ENCODE peak calls at places on chromosomes 2 and 18, in nine cellular contexts. B, X, V, Z, S, E, K, D and G are unnamed samples.

GRCh38 chr18:62277045-62277444 is 48.1 kb upstream of the TNFRSF11A start:
- DNase-seq in S (no peak), D (no peak), X (no peak), B (no peak), E (no peak), V (no peak), K (no peak), Z (no peak), G (no peak)

GRCh38 chr2:214649440-214650205 is 159.9 kb downstream of the BARD1 start:
- DNase-seq in Z (no peak), E (no peak), X (no peak), S (no peak), V (peak), B (no peak), D (peak), K (no peak), G (no peak)

GRCh38 chr18:53219853-53220252 is 879.9 kb downstream of the DCC start:
- DNase-seq in B (no peak), E (peak), X (no peak), D (no peak), V (no peak), Z (no peak), K (no peak), S (no peak), G (no peak)

GRCh38 chr2:230711224-230711623 is 1.4 kb upstream of the CAB39 start:
- DNase-seq in D (no peak), X (no peak), Z (no peak), E (no peak), V (no peak), B (no peak), S (no peak), K (no peak), G (no peak)

GRCh38 chr2:64045938-64046337 is 26.7 kb upstream of the VPS54 start:
- DNase-seq in X (no peak), D (no peak), S (no peak), B (no peak), Z (no peak), K (no peak), E (no peak), V (no peak), G (no peak)

GRCh38 chr2:237277151-237277550 is 136.8 kb downstream of the COL6A3 start:
- DNase-seq in V (no peak), K (no peak), D (peak), E (no peak), S (no peak), X (no peak), Z (no peak), B (no peak), G (no peak)

GRCh38 chr2:140178224-140178623 is 1398.0 kb upstream of the NXPH2 start:
- DNase-seq in K (peak), X (no peak), V (no peak), D (no peak), E (no peak), Z (no peak), S (no peak), B (no peak), G (peak)

GRCh38 chr18:67520276-67521035 is 3.9 kb upstream of the DSEL start:
- DNase-seq in D (peak), B (peak), S (peak), V (peak), E (no peak), Z (no peak), X (no peak), K (peak), G (peak)

GRCh38 chr2:64649626-64650025 is 4.1 kb downstream of the SERTAD2 start:
- DNase-seq in S (no peak), K (no peak), X (no peak), V (no peak), E (no peak), B (no peak), D (no peak), Z (no peak), G (no peak)

GRCh38 chr2:9762941-9763340 is 80.3 kb upstream of the TAF1B start:
- DNase-seq in E (no peak), K (no peak), Z (no peak), V (no peak), D (no peak), B (peak), S (no peak), X (no peak), G (no peak)

GRCh38 chr2:26647981-26648380 is 6.8 kb upstream of the CIB4 start:
- DNase-seq in K (no peak), V (no peak), D (no peak), E (no peak), Z (no peak), S (no peak), X (no peak), B (peak), G (no peak)

GRCh38 chr2:145258903-145259579 is 739.1 kb upstream of the ZEB2 start:
- DNase-seq in V (peak), S (no peak), E (no peak), K (peak), B (no peak), Z (no peak), D (peak), X (no peak), G (peak)

GRCh38 chr2:235639885-235640284 is 146.0 kb downstream of the AGAP1 start:
- DNase-seq in B (no peak), V (no peak), Z (no peak), X (no peak), E (no peak), S (no peak), D (no peak), K (no peak), G (no peak)
- H3K4me3 ChIP-seq in B (peak), V (no peak), Z (no peak), X (no peak), E (no peak), S (no peak), D (no peak), K (peak), G (no peak)

DNA sequence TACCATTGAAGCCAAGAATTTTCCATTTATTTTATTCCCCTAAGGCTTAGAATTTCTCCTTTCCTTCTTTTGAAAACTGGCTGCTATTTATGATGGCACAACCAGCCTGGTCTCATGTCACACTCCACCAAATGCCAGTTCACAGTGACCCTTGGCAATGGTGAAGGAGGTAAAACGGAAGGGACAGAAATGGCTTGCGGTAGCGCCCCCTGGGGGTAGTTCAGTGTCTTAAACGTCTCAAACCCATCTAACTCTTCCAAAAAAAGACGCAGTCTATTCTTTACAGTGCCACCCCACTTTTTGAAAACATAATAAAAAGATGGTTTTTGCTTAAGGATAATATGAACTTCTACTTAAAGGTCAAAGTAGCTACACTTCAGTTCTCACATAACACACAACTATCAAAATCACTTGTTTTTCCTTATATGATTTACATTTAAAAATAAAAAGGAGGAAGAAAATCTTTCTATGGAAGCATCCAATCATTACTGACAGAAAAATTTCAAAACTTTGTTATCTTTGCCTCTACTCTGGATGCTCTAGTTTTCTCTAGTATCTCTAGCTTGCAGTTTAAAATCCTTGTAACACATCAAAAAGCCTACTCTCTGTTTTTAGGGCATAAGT is 28.0 kb downstream of the PNO1 start:
- DNase-seq in V (peak), K (no peak), Z (peak), S (peak), E (peak), X (no peak), B (no peak), D (peak), G (peak)
- TF ChIP-seq CTCF in V (peak), K (peak), Z (peak), S (peak), E (peak), X (no peak), B (peak), D (peak), G (peak)

DNA sequence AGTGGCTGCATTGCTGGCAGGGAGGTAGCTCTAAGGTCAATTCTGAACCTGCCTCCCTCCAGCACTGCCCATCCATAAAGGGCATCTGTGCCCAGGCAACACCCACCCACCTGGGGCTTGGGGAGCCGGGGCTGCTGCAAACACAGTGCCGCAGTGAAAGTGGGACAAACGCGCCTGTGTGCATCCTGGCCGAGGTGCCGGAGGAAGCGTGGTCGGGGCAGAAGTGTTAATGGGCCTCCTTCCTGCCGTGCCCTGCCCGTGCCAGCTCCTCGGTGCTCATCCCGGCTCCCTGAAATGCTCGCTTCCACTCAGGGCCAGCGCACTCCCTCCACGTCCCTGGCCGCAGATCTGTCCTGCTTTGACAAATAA is 55.7 kb downstream of the ZFP36L2 start:
- DNase-seq in X (no peak), V (no peak), S (no peak), Z (no peak), K (no peak), B (no peak), D (no peak), E (no peak), G (no peak)
- H3K4me3 ChIP-seq in X (no peak), V (no peak), S (no peak), Z (no peak), K (no peak), B (no peak), D (no peak), E (no peak), G (no peak)

GRCh38 chr2:152555048-152555447 is 162.2 kb downstream of the PRPF40A start:
- DNase-seq in E (peak), K (no peak), S (no peak), V (no peak), D (peak), Z (no peak), X (no peak), B (no peak), G (peak)
- TF ChIP-seq CTCF in E (peak), K (peak), S (no peak), V (peak), D (peak), Z (peak), X (no peak), B (no peak), G (peak)

DNA sequence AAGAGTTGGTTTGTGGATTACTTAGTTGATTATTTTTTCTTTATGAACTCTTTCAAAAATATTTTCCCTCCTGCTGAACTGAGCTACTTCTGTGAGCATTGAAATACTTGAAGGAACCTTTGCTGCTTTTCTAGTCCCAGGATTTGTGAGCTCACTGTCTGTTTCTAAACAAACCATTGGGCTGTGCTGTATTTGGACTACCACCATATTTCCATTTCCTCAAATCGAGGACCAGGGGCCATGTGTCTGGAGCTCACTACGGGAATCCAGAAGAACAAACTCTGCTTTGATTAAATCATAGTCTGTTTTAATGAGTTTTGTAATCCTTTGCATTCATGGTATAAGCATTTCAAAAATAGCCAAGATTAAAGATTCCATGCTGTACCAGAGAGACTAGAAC is 1.3 kb downstream of the MRPL33 start:
- DNase-seq in V (peak), D (no peak), X (no peak), K (no peak), S (no peak), E (no peak), B (no peak), Z (no peak), G (no peak)
- H3K4me3 ChIP-seq in V (peak), D (peak), X (peak), K (peak), S (peak), E (peak), B (peak), Z (peak), G (no peak)

GRCh38 chr2:28251337-28251736 is 141.3 kb upstream of the FOSL2 start:
- DNase-seq in K (no peak), S (no peak), B (no peak), X (no peak), D (no peak), E (no peak), Z (no peak), V (no peak), G (no peak)
- TF ChIP-seq CTCF in K (no peak), S (no peak), B (no peak), X (no peak), D (no peak), E (no peak), Z (no peak), V (no peak), G (no peak)

GRCh38 chr2:218281449-218281848 is 10.9 kb downstream of the TMBIM1 start:
- DNase-seq in E (no peak), K (no peak), B (peak), D (peak), X (no peak), Z (no peak), V (no peak), S (no peak), G (no peak)

GRCh38 chr2:218282173-218282991 is 9.9 kb downstream of the TMBIM1 start:
- DNase-seq in S (no peak), E (peak), B (peak), V (peak), X (no peak), K (peak), D (peak), Z (no peak), G (no peak)

GRCh38 chr2:218284106-218284811 is 8.0 kb downstream of the TMBIM1 start:
- DNase-seq in V (peak), B (peak), S (no peak), X (no peak), K (peak), D (peak), E (no peak), Z (no peak), G (peak)

GRCh38 chr2:218286570-218287459 is 5.5 kb downstream of the TMBIM1 start:
- DNase-seq in B (peak), S (peak), K (peak), Z (peak), X (peak), D (peak), E (peak), V (peak), G (peak)

GRCh38 chr2:218285604-218286003 is 6.7 kb downstream of the TMBIM1 start:
- DNase-seq in X (peak), B (peak), D (peak), K (peak), V (peak), S (peak), E (no peak), Z (no peak), G (peak)
- H3K4me3 ChIP-seq in X (no peak), B (peak), D (no peak), K (peak), V (no peak), S (peak), E (no peak), Z (no peak), G (peak)

GRCh38 chr18:6401687-6402086 is 13.0 kb downstream of the L3MBTL4 start:
- DNase-seq in B (no peak), X (no peak), Z (no peak), V (no peak), E (peak), S (no peak), D (no peak), K (no peak), G (no peak)
- TF ChIP-seq CTCF in B (no peak), X (no peak), Z (peak), V (peak), E (peak), S (no peak), D (no peak), K (no peak), G (no peak)

GRCh38 chr2:173402405-173402974 is 47.8 kb downstream of the CDCA7 start:
- DNase-seq in E (peak), Z (peak), V (peak), B (peak), K (peak), X (peak), S (peak), D (peak), G (peak)
- H3K4me3 ChIP-seq in E (peak), Z (peak), V (no peak), B (no peak), K (peak), X (no peak), S (peak), D (no peak), G (no peak)

DNA sequence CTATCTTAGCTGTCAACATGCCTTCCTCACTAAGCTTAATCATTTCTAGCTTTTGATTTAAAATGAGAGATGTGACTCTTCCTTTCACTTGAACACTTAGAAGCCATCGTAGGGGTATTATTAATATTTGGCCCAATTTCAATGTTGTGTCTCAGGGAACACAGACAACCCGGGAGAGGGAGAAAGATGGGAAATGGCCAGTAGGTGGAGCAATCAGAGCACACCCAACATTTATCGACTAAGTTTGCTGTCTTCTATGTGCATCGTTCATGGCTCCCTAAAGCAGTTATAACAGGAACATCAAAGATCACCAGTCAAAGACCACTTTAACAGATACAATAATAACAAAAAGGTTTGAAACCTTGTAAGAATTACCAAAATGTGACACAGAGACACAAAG is 110.2 kb downstream of the OLA1 start:
- DNase-seq in V (no peak), E (peak), X (no peak), D (peak), Z (no peak), B (no peak), S (no peak), K (no peak), G (peak)
- TF ChIP-seq CTCF in V (no peak), E (peak), X (no peak), D (peak), Z (peak), B (no peak), S (peak), K (no peak), G (peak)